ENCODE peak calls at places on chromosome X, in four cellular contexts. D, A, T and P are unnamed samples.
A peak's percentile ranks its signal among the peaks of the same experiment; 100 is the strongest.

GRCh38 chrX:110180928-110181310 is 137.0 kb downstream of the AMMECR1 start:
- DNase-seq in T (no peak), D (no peak), A (no peak), P (no peak)

GRCh38 chrX:16700734-16701133 is 11.7 kb downstream of the CTPS2 start:
- DNase-seq in A (no peak), D (no peak), T (no peak), P (no peak)

GRCh38 chrX:152632445-152633097 is 5.1 kb upstream of the GABRQ start:
- DNase-seq in A (no peak), D (peak; percentile 25), T (no peak), P (no peak)

GRCh38 chrX:24396236-24396929 is 35.9 kb downstream of the SUPT20HL1 start:
- DNase-seq in T (no peak), A (no peak), D (no peak), P (no peak)

GRCh38 chrX:147914609-147915008 is 2.9 kb downstream of the FMR1 start:
- DNase-seq in A (no peak), T (no peak), D (peak; percentile 25), P (no peak)

GRCh38 chrX:69968956-69969355 is 80.8 kb downstream of the AWAT2 start:
- DNase-seq in D (no peak), A (peak; percentile 49), T (no peak), P (no peak)

GRCh38 chrX:96575011-96575410 is 109.6 kb upstream of the DIAPH2 start:
- DNase-seq in A (no peak), D (no peak), T (no peak), P (no peak)

GRCh38 chrX:23634181-23634580 is 33.1 kb upstream of the PRDX4 start:
- DNase-seq in D (no peak), A (no peak), T (no peak), P (no peak)

DNA sequence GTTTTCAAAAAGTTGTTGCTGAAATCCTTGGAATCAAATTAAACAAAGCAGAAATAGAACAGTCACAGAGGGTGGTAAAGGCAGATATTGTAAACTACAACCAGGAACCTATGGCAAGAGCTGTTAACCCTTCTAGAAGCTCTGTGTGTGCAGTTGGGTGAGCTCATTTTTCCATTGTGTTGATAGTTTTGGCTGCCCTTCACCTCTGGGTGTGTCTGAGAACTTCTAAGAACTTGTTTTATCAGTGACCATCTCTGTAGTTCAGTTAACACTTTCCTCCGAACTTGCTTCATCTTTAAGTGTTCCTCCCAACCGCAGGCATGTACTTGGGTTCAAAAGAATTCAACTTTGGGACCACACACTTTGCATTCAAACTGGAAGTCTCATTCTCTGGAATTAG is 32.7 kb downstream of the RBMX start:
- DNase-seq in D (no peak), T (no peak), A (no peak), P (no peak)
- H3K4me3 ChIP-seq in D (no peak overlapping the region), T (no peak overlapping the region), A (no peak overlapping the region), P (no peak overlapping the region)

GRCh38 chrX:129622757-129623301 is 31.9 kb downstream of the APLN start:
- DNase-seq in A (no peak), D (no peak), T (no peak), P (no peak)
- H3K27ac ChIP-seq in A (no peak overlapping the region), D (no peak overlapping the region), T (no peak overlapping the region), P (no peak overlapping the region)

GRCh38 chrX:40100537-40101429 is 3.0 kb upstream of the BCOR start:
- DNase-seq in A (no peak), D (no peak), T (no peak), P (no peak)
- H3K4me3 ChIP-seq in A (no peak overlapping the region), D (no peak overlapping the region), T (no peak overlapping the region), P (no peak overlapping the region)

DNA sequence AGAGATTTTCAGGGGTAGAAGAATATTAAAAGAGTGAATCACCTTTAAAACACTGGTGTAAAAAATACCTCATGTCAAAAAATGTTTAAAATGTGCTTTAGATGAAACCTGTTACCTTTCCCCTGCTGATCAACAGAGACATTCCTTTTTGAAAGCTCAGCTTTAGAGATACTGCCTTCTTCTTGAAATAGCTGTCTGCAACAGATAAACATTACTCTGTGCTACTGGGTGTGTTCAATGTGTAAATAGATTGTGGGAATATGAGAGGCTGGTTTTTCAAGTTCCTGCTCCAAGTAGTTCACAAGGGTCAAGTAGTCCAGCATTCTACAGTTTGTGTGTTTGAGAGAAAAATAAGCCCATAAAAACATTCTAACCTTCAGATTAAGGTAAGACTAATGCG is at the start of gene SYTL5:
- DNase-seq in T (no peak), A (no peak), D (peak; percentile 51), P (no peak)
- H3K27ac ChIP-seq in T (no peak within 1 kb of the TSS), A (no peak within 1 kb of the TSS), D (no peak within 1 kb of the TSS), P (no peak within 1 kb of the TSS)